ENCODE peak calls at places on chromosomes 11 and 22, in four cellular contexts. R is A549, C is HCT116, O is K562. E is an unnamed sample.

GRCh38 chr11:117197516-117198456 is 1.4 kb upstream of the TAGLN start:
- DNase-seq in R (peak), C (no peak), O (peak), E (peak)

GRCh38 chr11:115919341-115920086 is 415.3 kb upstream of the CADM1 start:
- DNase-seq in R (peak), C (no peak), O (no peak), E (peak)

GRCh38 chr22:41780714-41781507 is 19.6 kb upstream of the CCDC134 start:
- DNase-seq in R (no peak), C (no peak), O (peak), E (peak)

GRCh38 chr11:89540826-89541225 is 49.7 kb upstream of the NOX4 start:
- DNase-seq in R (no peak), C (no peak), O (no peak), E (no peak)

GRCh38 chr22:24400726-24401596 is 26.4 kb upstream of the ADORA2A start:
- DNase-seq in R (no peak), C (no peak), O (no peak), E (peak)

GRCh38 chr11:46633291-46634217 is 16.2 kb downstream of the ATG13 start:
- DNase-seq in R (no peak), C (no peak), O (no peak), E (no peak)

GRCh38 chr22:26672060-26672471 is 14.7 kb downstream of the MIAT start:
- DNase-seq in R (no peak), C (no peak), O (no peak), E (no peak)

GRCh38 chr11:116515666-116516184 is 257.1 kb downstream of the BUD13 start:
- DNase-seq in R (no peak), C (no peak), O (no peak), E (no peak)

GRCh38 chr11:58963551-58964075 is 24.3 kb downstream of the GLYATL1 start:
- DNase-seq in R (peak), C (no peak), O (no peak), E (peak)

GRCh38 chr11:117818036-117818858 is 6.3 kb downstream of the FXYD2 start:
- DNase-seq in R (peak), C (no peak), O (peak), E (peak)

GRCh38 chr22:28349114-28349513 is 330.5 kb downstream of the TTC28 start:
- DNase-seq in R (no peak), C (no peak), O (no peak), E (no peak)

GRCh38 chr11:86248609-86249008 is 4.1 kb downstream of the EED start:
- DNase-seq in R (no peak), C (no peak), O (no peak), E (no peak)

GRCh38 chr22:19848298-19849224 is 6.1 kb downstream of the GNB1L start:
- DNase-seq in R (peak), C (peak), O (peak), E (no peak)

GRCh38 chr11:12862761-12863469 is 146.2 kb upstream of the RASSF10 start:
- DNase-seq in R (peak), C (no peak), O (peak), E (peak)

GRCh38 chr22:38982008-38982927 is at the start of gene APOBEC3B:
- DNase-seq in R (peak), C (peak), O (peak), E (peak)

GRCh38 chr11:36265793-36266628 is 23.2 kb downstream of the COMMD9 start:
- DNase-seq in R (peak), C (peak), O (peak), E (peak)

GRCh38 chr11:42524534-42525227 is 787.1 kb upstream of the API5 start:
- DNase-seq in R (peak), C (no peak), O (peak), E (no peak)

GRCh38 chr22:36325163-36326031 is 62.4 kb downstream of the MYH9 start:
- DNase-seq in R (no peak), C (no peak), O (no peak), E (peak)

GRCh38 chr11:79226136-79226535 is 214.7 kb downstream of the TENM4 start:
- DNase-seq in R (no peak), C (no peak), O (no peak), E (no peak)

GRCh38 chr11:71542856-71543743 is 5.1 kb upstream of the KRTAP5-9 start:
- DNase-seq in R (no peak), C (no peak), O (no peak), E (no peak)

GRCh38 chr11:71948314-71949027 is 19.6 kb downstream of the RNF121 start:
- DNase-seq in R (peak), C (no peak), O (peak), E (no peak)

GRCh38 chr11:22688914-22689313 is 22.5 kb downstream of the GAS2 start:
- DNase-seq in R (no peak), C (no peak), O (no peak), E (no peak)

GRCh38 chr11:35234836-35235235 is 95.9 kb downstream of the CD44 start:
- DNase-seq in R (no peak), C (no peak), O (no peak), E (peak)

GRCh38 chr11:71496421-71496820 is 30.6 kb upstream of the KRTAP5-7 start:
- DNase-seq in R (no peak), C (no peak), O (no peak), E (no peak)

GRCh38 chr11:34339149-34340064 is 18.4 kb downstream of the ABTB2 start:
- DNase-seq in R (peak), C (no peak), O (no peak), E (no peak)

GRCh38 chr22:17501679-17502285 is 61.5 kb upstream of the SLC25A18 start:
- DNase-seq in R (peak), C (peak), O (peak), E (peak)

GRCh38 chr22:44076825-44077224 is 52.7 kb downstream of the PARVB start:
- DNase-seq in R (no peak), C (no peak), O (no peak), E (no peak)

GRCh38 chr11:115929618-115930129 is 425.5 kb upstream of the CADM1 start:
- DNase-seq in R (no peak), C (no peak), O (no peak), E (no peak)

GRCh38 chr11:107493117-107493516 is 35.5 kb upstream of the CWF19L2 start:
- DNase-seq in R (peak), C (no peak), O (no peak), E (peak)

GRCh38 chr11:96755209-96755608 is 365.4 kb downstream of the JRKL start:
- DNase-seq in R (no peak), C (no peak), O (no peak), E (no peak)

GRCh38 chr22:38755911-38756532 is at the start of gene SUN2:
- DNase-seq in R (peak), C (no peak), O (peak), E (peak)

GRCh38 chr11:67268684-67269268 is 2.5 kb downstream of the GRK2 start:
- DNase-seq in R (no peak), C (no peak), O (no peak), E (no peak)

GRCh38 chr22:50399751-50400331 is 56.7 kb downstream of the PPP6R2 start:
- DNase-seq in R (peak), C (peak), O (peak), E (no peak)

GRCh38 chr11:125468025-125468424 is 28.0 kb downstream of the FEZ1 start:
- DNase-seq in R (no peak), C (no peak), O (no peak), E (no peak)

GRCh38 chr11:1770061-1770460 is 6.3 kb upstream of the CTSD start:
- DNase-seq in R (no peak), C (no peak), O (no peak), E (no peak)

GRCh38 chr22:50184004-50184461 is 1.7 kb upstream of the TRABD start:
- DNase-seq in R (peak), C (no peak), O (no peak), E (peak)

GRCh38 chr11:32310218-32310601 is 125.1 kb downstream of the WT1 start:
- DNase-seq in R (no peak), C (no peak), O (no peak), E (no peak)

GRCh38 chr11:83933008-83933407 is 646.8 kb upstream of the CCDC90B start:
- DNase-seq in R (no peak), C (no peak), O (no peak), E (no peak)

GRCh38 chr22:43867839-43868652 is 5.7 kb upstream of the SULT4A1 start:
- DNase-seq in R (peak), C (no peak), O (peak), E (peak)

DNA sequence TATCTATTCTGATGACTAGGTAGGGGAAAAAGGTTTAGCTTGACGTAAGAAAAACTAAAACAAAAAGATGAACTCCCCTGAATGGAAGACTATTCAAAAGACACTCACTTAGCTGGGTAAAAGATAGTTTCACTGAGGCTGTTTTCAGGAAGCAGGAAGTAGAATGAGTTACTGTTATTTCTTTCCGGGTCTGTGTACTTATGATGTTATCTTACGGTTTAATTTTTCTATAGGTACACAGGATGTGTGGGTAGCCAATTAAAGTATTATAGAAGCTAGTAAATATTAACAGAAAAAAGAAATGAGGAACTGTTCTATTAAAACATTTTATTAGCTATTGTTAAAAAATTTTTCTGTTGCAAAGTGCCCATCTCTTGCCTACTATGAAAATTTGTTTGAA is 45.8 kb upstream of the MMP7 start:
- DNase-seq in R (no peak), C (no peak), O (no peak), E (no peak)
- TF ChIP-seq POLR2A in R (no peak), C (no peak), O (no peak), E (no peak)

DNA sequence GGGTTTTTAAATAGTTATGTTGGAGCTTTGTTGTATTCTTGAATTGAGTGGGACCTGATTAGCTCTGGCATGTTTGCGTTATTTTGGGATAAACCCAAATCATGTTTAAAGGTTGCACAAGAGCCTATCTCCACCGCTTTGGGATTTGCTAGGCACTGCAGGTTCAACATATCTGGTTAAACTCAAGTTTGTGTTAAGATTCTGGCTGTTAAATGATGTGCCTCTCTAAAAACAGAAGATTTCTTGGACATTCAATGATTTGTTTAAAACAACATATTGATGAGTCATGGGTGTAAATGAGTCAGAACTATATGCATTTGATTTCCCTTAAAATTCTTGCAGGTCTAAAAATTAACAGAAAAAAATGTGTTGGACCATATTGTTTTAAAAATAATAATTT is 67.4 kb downstream of the AMOTL1 start:
- DNase-seq in R (no peak), C (no peak), O (no peak), E (peak)
- TF ChIP-seq CEBPB in R (no peak), C (no peak), O (no peak), E (peak)

GRCh38 chr11:101127699-101128570 is 1.7 kb downstream of the PGR start:
- DNase-seq in R (no peak), C (no peak), O (peak), E (no peak)

GRCh38 chr11:101127348-101127698 is 2.3 kb downstream of the PGR start:
- DNase-seq in R (no peak), C (no peak), O (peak), E (no peak)

GRCh38 chr11:101129203-101129943 is at the start of gene PGR:
- DNase-seq in R (no peak), C (no peak), O (peak), E (no peak)

GRCh38 chr11:101126551-101127347 is 2.9 kb downstream of the PGR start:
- DNase-seq in R (no peak), C (no peak), O (peak), E (no peak)

DNA sequence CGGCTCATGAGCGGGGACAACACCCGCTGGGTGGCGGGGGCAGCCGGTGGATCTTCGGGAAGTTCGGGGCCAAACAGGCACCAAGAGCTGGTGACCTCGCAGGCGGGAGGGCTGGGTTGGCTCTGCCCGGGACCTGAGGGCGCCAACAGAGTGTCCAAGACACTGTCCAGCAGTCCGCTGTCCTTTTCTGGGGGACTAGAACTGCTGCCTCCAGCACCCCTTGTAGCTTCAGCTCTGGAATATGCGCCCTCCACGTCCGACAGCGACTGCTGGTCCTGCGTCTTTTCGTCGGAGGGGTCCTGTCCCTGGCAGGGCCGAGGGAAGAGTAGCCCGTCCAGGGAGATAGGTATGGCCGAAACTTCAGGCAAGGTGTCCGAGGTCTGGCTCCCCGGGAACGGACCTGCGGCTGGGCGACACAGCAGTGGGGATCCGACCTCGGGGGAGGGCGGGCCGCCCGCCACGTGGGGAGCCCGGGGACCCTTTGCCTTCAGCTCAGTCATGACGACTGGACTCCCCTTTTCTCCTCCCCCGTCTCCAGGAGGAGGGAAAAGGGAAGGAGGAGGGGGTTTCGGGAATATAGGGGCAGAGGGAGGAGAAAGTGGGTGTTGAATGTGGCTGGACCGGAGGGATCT is 926 bp downstream of the PGR start:
- DNase-seq in R (no peak), C (no peak), O (peak), E (no peak)
- TF ChIP-seq POLR2A in R (no peak), C (no peak), O (no peak), E (no peak)

GRCh38 chr11:19418221-19418620 is 177.5 kb upstream of the E2F8 start:
- DNase-seq in R (no peak), C (no peak), O (no peak), E (no peak)
- TF ChIP-seq CEBPB in R (no peak), C (no peak), O (no peak), E (no peak)

DNA sequence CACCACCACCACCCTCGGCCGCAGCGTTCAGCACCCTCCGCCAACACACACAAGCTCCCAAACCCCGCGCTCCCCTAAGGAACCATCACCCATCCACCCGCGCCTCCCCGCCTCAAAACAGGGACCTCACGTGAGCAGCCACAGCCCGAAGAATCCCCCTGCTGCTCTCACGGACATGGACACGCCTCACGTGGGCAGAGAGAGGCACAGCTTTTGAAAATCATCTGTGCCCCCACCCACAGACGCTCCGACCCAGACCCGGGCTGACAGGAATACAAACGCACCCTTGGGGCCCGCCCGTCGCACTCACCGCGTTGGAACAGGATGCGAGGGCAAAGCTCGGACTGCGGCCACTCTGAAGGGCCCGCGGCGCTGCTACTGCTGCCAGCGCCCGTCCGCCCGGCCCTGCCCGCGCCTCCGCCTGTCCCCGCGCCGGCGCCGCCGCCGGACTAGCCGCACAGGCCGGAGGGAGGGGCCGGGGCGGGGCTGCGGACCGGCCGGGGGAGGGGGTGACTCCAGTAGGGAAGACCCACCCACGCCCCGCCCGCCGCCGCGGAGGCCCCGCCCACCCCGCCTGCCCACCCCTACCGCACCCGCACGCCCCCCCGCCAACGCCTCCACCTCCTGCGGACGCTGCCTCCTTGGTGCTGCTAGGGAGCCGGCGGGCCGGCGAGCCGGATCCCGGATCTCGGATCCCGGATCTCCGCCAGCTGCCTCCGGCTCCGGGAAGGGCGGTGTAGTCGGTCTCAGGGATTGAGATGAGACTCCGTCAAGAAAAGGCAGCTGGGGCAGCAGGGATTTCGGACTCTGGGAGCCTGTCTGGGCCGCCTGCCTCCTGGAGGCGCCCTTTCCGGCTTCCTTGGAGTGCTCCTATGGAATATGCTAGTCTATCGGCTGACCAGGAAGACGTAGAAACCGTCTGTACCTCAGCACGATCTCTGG is at the start of gene TRIM3:
- DNase-seq in R (peak), C (peak), O (peak), E (peak)
- TF ChIP-seq POLR2A in R (peak), C (no peak), O (no peak), E (peak)

GRCh38 chr11:87256694-87257340 is 219.1 kb downstream of the TMEM135 start:
- DNase-seq in R (no peak), C (no peak), O (no peak), E (peak)

GRCh38 chr11:87255589-87255988 is 217.9 kb downstream of the TMEM135 start:
- DNase-seq in R (no peak), C (no peak), O (no peak), E (no peak)

GRCh38 chr11:87254582-87254981 is 216.8 kb downstream of the TMEM135 start:
- DNase-seq in R (no peak), C (no peak), O (no peak), E (no peak)

GRCh38 chr11:87251560-87251959 is 213.8 kb downstream of the TMEM135 start:
- DNase-seq in R (no peak), C (no peak), O (no peak), E (peak)

DNA sequence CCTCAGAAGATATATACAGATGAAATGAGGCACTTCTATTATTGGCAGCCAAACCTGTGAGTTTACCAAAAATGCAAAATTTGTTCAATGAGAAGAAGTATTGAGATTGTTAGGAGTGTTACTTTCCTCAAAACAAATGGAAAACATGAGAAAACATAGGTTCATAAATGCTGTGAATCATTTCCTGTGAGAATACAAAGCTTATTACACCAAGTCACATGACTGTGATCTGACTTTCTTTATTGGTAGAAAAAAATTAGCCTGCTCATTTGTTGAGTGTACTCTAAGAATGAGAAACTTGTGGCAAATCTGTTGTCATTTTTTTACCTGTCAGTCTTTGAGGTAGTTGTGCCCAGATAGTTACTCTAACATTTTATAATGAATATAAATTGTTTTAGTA is 215.1 kb downstream of the TMEM135 start:
- DNase-seq in R (no peak), C (no peak), O (no peak), E (peak)
- TF ChIP-seq CEBPB in R (no peak), C (no peak), O (no peak), E (no peak)

GRCh38 chr11:6618117-6619020 is 853 bp downstream of the TPP1 start:
- DNase-seq in R (no peak), C (no peak), O (peak), E (peak)

GRCh38 chr11:6621711-6622211 is 2.5 kb upstream of the TPP1 start:
- DNase-seq in R (no peak), C (no peak), O (no peak), E (no peak)

GRCh38 chr11:6617315-6617781 is 1.9 kb downstream of the TPP1 start:
- DNase-seq in R (no peak), C (no peak), O (no peak), E (no peak)

GRCh38 chr11:6616596-6617250 is 2.5 kb downstream of the TPP1 start:
- DNase-seq in R (no peak), C (no peak), O (no peak), E (no peak)

GRCh38 chr11:6619021-6619745 is at the start of gene TPP1:
- DNase-seq in R (peak), C (peak), O (peak), E (peak)
- TF ChIP-seq POLR2A in R (peak), C (peak), O (peak), E (peak)